ENCODE peak calls at places on chromosomes 6 and 20, in four cellular contexts. One of them, this sample, is unnamed.

GRCh38 chr6:119678961-119679360 is 329.4 kb upstream of the MAN1A1 start:
- DNase-seq in endothelial cell of umbilical vein: no peak
- DNase-seq in HepG2: no peak
- DNase-seq in HCT116: no peak
- DNase-seq in this sample: no peak

GRCh38 chr20:10848810-10849370 is 175.1 kb upstream of the JAG1 start:
- DNase-seq in endothelial cell of umbilical vein: peak
- DNase-seq in HepG2: peak
- DNase-seq in HCT116: peak
- DNase-seq in this sample: no peak

GRCh38 chr6:148891027-148891783 is 144.4 kb downstream of the UST start:
- DNase-seq in HCT116: no peak
- DNase-seq in HepG2: no peak
- DNase-seq in endothelial cell of umbilical vein: no peak
- DNase-seq in this sample: no peak

GRCh38 chr20:48788486-48789072 is 39.2 kb downstream of the PREX1 start:
- DNase-seq in endothelial cell of umbilical vein: no peak
- DNase-seq in HepG2: no peak
- DNase-seq in HCT116: no peak
- DNase-seq in this sample: no peak

GRCh38 chr20:50438986-50439407 is 71.2 kb upstream of the PTPN1 start:
- DNase-seq in endothelial cell of umbilical vein: no peak
- DNase-seq in HepG2: no peak
- DNase-seq in HCT116: peak
- DNase-seq in this sample: no peak

GRCh38 chr6:168873266-168873665 is 380.4 kb downstream of the THBS2 start:
- DNase-seq in endothelial cell of umbilical vein: no peak
- DNase-seq in HepG2: no peak
- DNase-seq in HCT116: no peak
- DNase-seq in this sample: no peak

GRCh38 chr20:53502820-53503219 is 90.8 kb downstream of the ZNF217 start:
- DNase-seq in HCT116: no peak
- DNase-seq in endothelial cell of umbilical vein: no peak
- DNase-seq in HepG2: no peak
- DNase-seq in this sample: no peak

GRCh38 chr6:31836036-31836675 is 8.6 kb downstream of the HSPA1B start:
- DNase-seq in HCT116: no peak
- DNase-seq in HepG2: no peak
- DNase-seq in endothelial cell of umbilical vein: no peak
- DNase-seq in this sample: no peak

GRCh38 chr20:32752458-32753250 is 9.4 kb upstream of the COMMD7 start:
- DNase-seq in endothelial cell of umbilical vein: no peak
- DNase-seq in HCT116: no peak
- DNase-seq in HepG2: no peak
- DNase-seq in this sample: no peak

GRCh38 chr20:9021216-9021615 is 47.7 kb upstream of the PLCB4 start:
- DNase-seq in HepG2: no peak
- DNase-seq in endothelial cell of umbilical vein: no peak
- DNase-seq in HCT116: no peak
- DNase-seq in this sample: no peak

GRCh38 chr6:147201885-147202515 is 2.2 kb upstream of the STXBP5 start:
- DNase-seq in HepG2: peak
- DNase-seq in endothelial cell of umbilical vein: no peak
- DNase-seq in HCT116: no peak
- DNase-seq in this sample: no peak

GRCh38 chr6:157261606-157262005 is 61.7 kb downstream of the TMEM242 start:
- DNase-seq in HCT116: no peak
- DNase-seq in HepG2: no peak
- DNase-seq in endothelial cell of umbilical vein: no peak
- DNase-seq in this sample: no peak

GRCh38 chr6:42045538-42046460 is 4.5 kb upstream of the TAF8 start:
- DNase-seq in HCT116: peak
- DNase-seq in HepG2: no peak
- DNase-seq in endothelial cell of umbilical vein: peak
- DNase-seq in this sample: peak

GRCh38 chr20:61014486-61014885 is 237.6 kb upstream of the CDH4 start:
- DNase-seq in HepG2: no peak
- DNase-seq in HCT116: no peak
- DNase-seq in endothelial cell of umbilical vein: no peak
- DNase-seq in this sample: no peak

GRCh38 chr20:23629017-23629541 is 8.7 kb downstream of the CST3 start:
- DNase-seq in HepG2: peak
- DNase-seq in HCT116: peak
- DNase-seq in endothelial cell of umbilical vein: peak
- DNase-seq in this sample: no peak

GRCh38 chr6:273441-274111 is 18.7 kb upstream of the DUSP22 start:
- DNase-seq in HepG2: no peak
- DNase-seq in endothelial cell of umbilical vein: no peak
- DNase-seq in HCT116: no peak
- DNase-seq in this sample: no peak

GRCh38 chr20:64100566-64100888 is 6.8 kb downstream of the NPBWR2 start:
- DNase-seq in HepG2: no peak
- DNase-seq in HCT116: no peak
- DNase-seq in endothelial cell of umbilical vein: no peak
- DNase-seq in this sample: no peak

DNA sequence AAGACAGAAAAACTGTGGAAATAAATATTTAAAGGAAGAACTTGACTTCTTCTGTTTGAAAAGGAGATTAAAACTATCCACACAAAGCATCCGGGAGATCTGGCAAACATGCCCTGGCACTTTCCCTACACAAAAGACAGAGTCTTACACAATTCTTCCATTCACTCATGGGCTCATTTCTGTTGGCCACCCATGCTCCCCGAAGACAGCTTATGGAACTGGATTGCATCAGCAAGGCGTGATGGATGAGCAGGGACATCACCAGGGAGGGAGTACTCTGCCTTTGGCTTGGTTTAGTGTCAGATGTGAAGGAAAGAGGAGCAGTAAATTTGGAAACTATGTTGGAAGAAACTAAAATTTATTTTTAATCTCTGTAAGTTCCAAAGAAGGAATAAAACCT is 379.3 kb downstream of the CD109 start:
- DNase-seq in HCT116: no peak
- DNase-seq in endothelial cell of umbilical vein: no peak
- DNase-seq in HepG2: no peak
- DNase-seq in this sample: no peak
- TF ChIP-seq POLR2AphosphoS5 in HCT116: no peak
- TF ChIP-seq POLR2AphosphoS5 in endothelial cell of umbilical vein: no peak
- TF ChIP-seq POLR2AphosphoS5 in HepG2: no peak
- TF ChIP-seq POLR2AphosphoS5 in this sample: no peak

DNA sequence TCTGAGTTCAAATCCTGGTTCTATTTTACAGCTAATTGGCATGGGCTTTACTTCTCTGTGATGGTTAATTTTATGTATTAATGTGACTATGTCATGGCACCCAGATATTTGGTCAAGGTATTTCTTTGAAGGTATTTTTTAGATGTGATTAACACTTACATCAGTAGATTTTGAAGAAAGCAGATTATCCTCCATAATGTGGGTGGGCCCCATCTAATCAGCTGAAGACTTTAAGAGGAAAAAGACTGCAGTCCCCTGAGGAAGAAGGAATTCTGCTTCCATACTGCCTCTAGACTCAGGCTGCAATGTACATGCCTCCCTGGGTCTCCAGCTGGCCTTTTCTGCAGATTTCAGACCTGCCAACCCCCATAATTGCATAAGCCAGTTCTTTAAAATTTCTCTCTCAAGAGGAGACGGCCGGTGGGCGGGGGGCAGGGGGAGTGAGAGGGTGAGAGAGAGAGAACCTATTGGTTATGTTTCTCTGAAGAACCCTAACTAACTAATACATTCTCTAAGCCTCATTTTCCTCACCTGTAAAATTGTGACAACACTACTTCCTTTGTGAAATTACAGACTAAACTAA is 338.2 kb upstream of the PRDM1 start:
- DNase-seq in HCT116: no peak
- DNase-seq in HepG2: no peak
- DNase-seq in endothelial cell of umbilical vein: no peak
- DNase-seq in this sample: no peak
- H3K9ac ChIP-seq in HCT116: no peak
- H3K9ac ChIP-seq in HepG2: no peak
- H3K9ac ChIP-seq in endothelial cell of umbilical vein: no peak
- H3K9ac ChIP-seq in this sample: no peak

GRCh38 chr20:17808782-17809181 is 109.0 kb downstream of the BANF2 start:
- DNase-seq in HCT116: no peak
- DNase-seq in HepG2: no peak
- DNase-seq in endothelial cell of umbilical vein: no peak
- DNase-seq in this sample: no peak

GRCh38 chr20:17810847-17811604 is 111.3 kb downstream of the BANF2 start:
- DNase-seq in HepG2: no peak
- DNase-seq in endothelial cell of umbilical vein: no peak
- DNase-seq in HCT116: no peak
- DNase-seq in this sample: no peak

GRCh38 chr20:17808357-17808756 is 108.6 kb downstream of the BANF2 start:
- DNase-seq in HCT116: no peak
- DNase-seq in endothelial cell of umbilical vein: peak
- DNase-seq in HepG2: peak
- DNase-seq in this sample: no peak

GRCh38 chr20:17811605-17811965 is 111.8 kb downstream of the BANF2 start:
- DNase-seq in endothelial cell of umbilical vein: no peak
- DNase-seq in HCT116: no peak
- DNase-seq in HepG2: no peak
- DNase-seq in this sample: no peak

DNA sequence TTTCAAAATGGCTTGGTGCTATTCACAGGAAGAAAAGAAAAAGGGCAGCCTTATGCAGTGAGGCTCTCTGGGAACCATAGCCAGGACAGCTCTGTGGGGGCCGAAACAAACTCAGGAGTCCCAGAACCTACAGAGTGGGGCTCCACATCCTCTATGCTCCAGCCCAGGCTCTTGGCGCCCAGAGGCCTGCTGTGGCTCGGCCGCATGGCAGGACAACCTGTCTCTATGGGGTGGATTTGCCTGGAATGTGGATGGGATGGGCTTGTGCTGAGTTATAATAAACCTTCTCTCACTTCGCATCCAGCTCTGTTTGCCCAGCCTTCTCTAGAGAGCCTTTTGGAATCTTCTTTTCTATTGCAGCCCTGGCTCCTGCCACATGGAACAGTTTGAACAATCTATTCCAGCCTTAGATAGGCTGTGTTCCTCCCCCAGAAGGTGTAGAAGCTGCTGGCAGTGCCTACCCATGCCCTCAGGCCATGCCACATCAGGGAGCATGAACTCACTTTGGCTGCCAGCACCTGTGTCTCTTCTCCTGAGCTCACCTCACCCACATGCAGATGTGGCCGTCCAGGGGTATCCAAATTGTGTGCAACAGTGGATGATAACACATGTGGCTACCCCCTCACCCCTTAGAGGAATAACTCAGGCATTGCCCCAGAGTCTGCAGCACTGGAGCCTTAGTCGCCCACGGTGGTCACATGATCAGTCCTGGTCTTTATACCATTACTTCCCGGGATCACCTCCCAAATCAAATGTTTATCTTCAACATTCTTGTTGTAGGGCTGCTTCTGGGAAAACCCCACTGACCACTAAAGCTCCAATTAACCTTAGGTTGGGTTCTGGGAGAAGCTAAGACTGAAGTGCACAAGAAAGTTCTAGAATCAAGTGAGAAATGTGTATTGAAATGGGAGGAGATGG is 110.2 kb downstream of the BANF2 start:
- DNase-seq in endothelial cell of umbilical vein: no peak
- DNase-seq in HCT116: no peak
- DNase-seq in HepG2: no peak
- DNase-seq in this sample: no peak
- TF ChIP-seq POLR2AphosphoS5 in endothelial cell of umbilical vein: no peak
- TF ChIP-seq POLR2AphosphoS5 in HCT116: no peak
- TF ChIP-seq POLR2AphosphoS5 in HepG2: no peak
- TF ChIP-seq POLR2AphosphoS5 in this sample: no peak

GRCh38 chr6:107248147-107248546 is 132.8 kb upstream of the BEND3 start:
- DNase-seq in HepG2: no peak
- DNase-seq in endothelial cell of umbilical vein: no peak
- DNase-seq in HCT116: no peak
- DNase-seq in this sample: no peak
- H3K9ac ChIP-seq in HepG2: no peak
- H3K9ac ChIP-seq in endothelial cell of umbilical vein: no peak
- H3K9ac ChIP-seq in HCT116: no peak
- H3K9ac ChIP-seq in this sample: no peak

GRCh38 chr20:6007094-6007528 is 46.7 kb downstream of the LRRN4 start:
- DNase-seq in HCT116: no peak
- DNase-seq in endothelial cell of umbilical vein: peak
- DNase-seq in HepG2: peak
- DNase-seq in this sample: no peak

GRCh38 chr20:6007529-6008103 is 46.2 kb downstream of the LRRN4 start:
- DNase-seq in HCT116: no peak
- DNase-seq in endothelial cell of umbilical vein: peak
- DNase-seq in HepG2: peak
- DNase-seq in this sample: no peak

GRCh38 chr20:6012166-6012565 is 41.7 kb downstream of the LRRN4 start:
- DNase-seq in HCT116: no peak
- DNase-seq in HepG2: no peak
- DNase-seq in endothelial cell of umbilical vein: no peak
- DNase-seq in this sample: no peak

GRCh38 chr20:6006603-6006949 is 47.3 kb downstream of the LRRN4 start:
- DNase-seq in HCT116: no peak
- DNase-seq in HepG2: no peak
- DNase-seq in endothelial cell of umbilical vein: peak
- DNase-seq in this sample: no peak

DNA sequence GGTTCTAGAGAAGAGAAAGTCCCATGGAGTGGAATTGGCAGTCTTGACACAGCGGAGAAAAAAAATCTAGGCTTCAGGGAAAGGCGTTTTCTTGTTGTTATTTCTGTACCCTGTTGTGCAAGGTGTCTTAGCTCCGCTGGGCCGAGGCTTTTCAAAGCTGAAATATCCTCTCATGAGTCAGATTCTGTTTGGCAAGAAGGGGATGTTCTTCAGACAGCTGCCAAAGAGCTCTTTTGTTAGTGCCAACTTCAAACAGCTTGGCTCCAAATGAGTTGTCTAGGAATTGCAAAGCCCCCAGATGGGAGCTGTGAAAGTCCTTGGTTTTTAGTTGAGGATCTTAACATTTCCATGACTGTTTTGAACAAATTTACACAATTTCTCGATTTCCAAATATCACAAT is 45.6 kb downstream of the LRRN4 start:
- DNase-seq in endothelial cell of umbilical vein: peak
- DNase-seq in HepG2: peak
- DNase-seq in HCT116: no peak
- DNase-seq in this sample: no peak
- TF ChIP-seq POLR2AphosphoS5 in endothelial cell of umbilical vein: no peak
- TF ChIP-seq POLR2AphosphoS5 in HepG2: no peak
- TF ChIP-seq POLR2AphosphoS5 in HCT116: no peak
- TF ChIP-seq POLR2AphosphoS5 in this sample: no peak

DNA sequence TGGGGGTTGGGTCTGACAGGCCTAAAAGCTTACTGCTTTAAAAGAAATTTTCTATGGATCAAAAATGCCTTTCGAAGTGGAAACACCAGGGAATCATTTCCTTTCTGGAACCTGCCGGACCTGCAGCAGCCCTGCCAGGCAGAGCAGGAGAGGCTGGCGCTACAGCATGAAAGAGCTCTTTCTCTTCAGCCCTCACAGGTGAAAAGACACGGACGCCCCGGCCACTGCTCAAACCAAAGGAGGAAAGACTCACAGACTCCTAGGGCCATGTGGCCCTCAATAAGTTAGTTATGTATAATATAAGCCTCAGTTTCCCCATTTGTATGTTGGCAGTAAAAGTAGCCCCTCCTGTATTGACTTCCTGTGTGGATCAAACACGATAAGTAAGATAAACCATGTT is 8.3 kb downstream of the SCML4 start:
- DNase-seq in endothelial cell of umbilical vein: no peak
- DNase-seq in HepG2: no peak
- DNase-seq in HCT116: no peak
- DNase-seq in this sample: no peak
- H3K9ac ChIP-seq in endothelial cell of umbilical vein: no peak
- H3K9ac ChIP-seq in HepG2: no peak
- H3K9ac ChIP-seq in HCT116: no peak
- H3K9ac ChIP-seq in this sample: no peak

GRCh38 chr20:46631212-46631869 is 19.9 kb downstream of the SLC13A3 start:
- DNase-seq in endothelial cell of umbilical vein: no peak
- DNase-seq in HepG2: peak
- DNase-seq in HCT116: no peak
- DNase-seq in this sample: no peak
- TF ChIP-seq POLR2AphosphoS5 in endothelial cell of umbilical vein: no peak
- TF ChIP-seq POLR2AphosphoS5 in HepG2: no peak
- TF ChIP-seq POLR2AphosphoS5 in HCT116: no peak
- TF ChIP-seq POLR2AphosphoS5 in this sample: no peak

This sample was measured in SK-N-MC.